ENCODE peak calls at places on chromosomes 13 and 19, in seven cellular contexts. One of them, this sample, is unnamed.

GRCh38 chr19:41334793-41335192 is 18.9 kb downstream of the TGFB1 start:
- DNase-seq in mesothelial cell of epicardium: no peak
- DNase-seq in breast epithelium: no peak
- DNase-seq in fibroblast of lung: no peak
- DNase-seq in nephron progenitor cell: no peak
- DNase-seq in HFFc6: no peak
- DNase-seq in neural crest cell: no peak
- DNase-seq in this sample: no peak

GRCh38 chr19:50723069-50723468 is at the start of gene CLEC11A:
- DNase-seq in neural crest cell: no peak
- DNase-seq in nephron progenitor cell: peak; percentile 40
- DNase-seq in fibroblast of lung: no peak
- DNase-seq in mesothelial cell of epicardium: no peak
- DNase-seq in HFFc6: peak; percentile 83
- DNase-seq in breast epithelium: no peak
- DNase-seq in this sample: no peak

GRCh38 chr19:22616659-22617058 is 17.5 kb upstream of the ZNF492 start:
- DNase-seq in nephron progenitor cell: no peak
- DNase-seq in HFFc6: no peak
- DNase-seq in fibroblast of lung: no peak
- DNase-seq in breast epithelium: no peak
- DNase-seq in mesothelial cell of epicardium: no peak
- DNase-seq in neural crest cell: no peak
- DNase-seq in this sample: no peak

GRCh38 chr19:21166436-21166835 is 24.6 kb downstream of the ZNF431 start:
- DNase-seq in fibroblast of lung: no peak
- DNase-seq in neural crest cell: no peak
- DNase-seq in breast epithelium: no peak
- DNase-seq in HFFc6: no peak
- DNase-seq in nephron progenitor cell: no peak
- DNase-seq in mesothelial cell of epicardium: no peak
- DNase-seq in this sample: no peak

GRCh38 chr13:74929436-74929835 is 552.5 kb downstream of the TBC1D4 start:
- DNase-seq in nephron progenitor cell: no peak
- DNase-seq in neural crest cell: no peak
- DNase-seq in HFFc6: peak; percentile 2
- DNase-seq in breast epithelium: no peak
- DNase-seq in fibroblast of lung: no peak
- DNase-seq in mesothelial cell of epicardium: no peak
- DNase-seq in this sample: no peak

GRCh38 chr13:66212511-66212910 is 1017.6 kb downstream of the PCDH9 start:
- DNase-seq in nephron progenitor cell: no peak
- DNase-seq in HFFc6: no peak
- DNase-seq in fibroblast of lung: no peak
- DNase-seq in mesothelial cell of epicardium: no peak
- DNase-seq in neural crest cell: no peak
- DNase-seq in breast epithelium: no peak
- DNase-seq in this sample: no peak

GRCh38 chr13:59861676-59862075 is 302.1 kb downstream of the DIAPH3 start:
- DNase-seq in HFFc6: no peak
- DNase-seq in fibroblast of lung: no peak
- DNase-seq in mesothelial cell of epicardium: no peak
- DNase-seq in neural crest cell: no peak
- DNase-seq in breast epithelium: no peak
- DNase-seq in nephron progenitor cell: no peak
- DNase-seq in this sample: no peak

GRCh38 chr13:73857106-73857505 is 277.1 kb downstream of the KLF12 start:
- DNase-seq in mesothelial cell of epicardium: no peak
- DNase-seq in fibroblast of lung: no peak
- DNase-seq in HFFc6: no peak
- DNase-seq in nephron progenitor cell: no peak
- DNase-seq in breast epithelium: no peak
- DNase-seq in neural crest cell: no peak
- DNase-seq in this sample: no peak

GRCh38 chr19:35720648-35721047 is 2.8 kb downstream of the KMT2B start:
- DNase-seq in HFFc6: no peak
- DNase-seq in fibroblast of lung: no peak
- DNase-seq in mesothelial cell of epicardium: no peak
- DNase-seq in neural crest cell: no peak
- DNase-seq in breast epithelium: no peak
- DNase-seq in nephron progenitor cell: no peak
- DNase-seq in this sample: no peak

GRCh38 chr19:38049105-38049649 is 142.2 kb downstream of the SIPA1L3 start:
- DNase-seq in neural crest cell: no peak
- DNase-seq in nephron progenitor cell: no peak
- DNase-seq in mesothelial cell of epicardium: no peak
- DNase-seq in breast epithelium: no peak
- DNase-seq in fibroblast of lung: no peak
- DNase-seq in HFFc6: peak; percentile 57
- DNase-seq in this sample: no peak

GRCh38 chr19:35297922-35298321 is 6.0 kb downstream of the MAG start:
- DNase-seq in nephron progenitor cell: no peak
- DNase-seq in fibroblast of lung: no peak
- DNase-seq in HFFc6: no peak
- DNase-seq in neural crest cell: no peak
- DNase-seq in mesothelial cell of epicardium: no peak
- DNase-seq in breast epithelium: no peak
- DNase-seq in this sample: no peak

GRCh38 chr13:24356270-24356669 is 46.9 kb downstream of the C1QTNF9 start:
- DNase-seq in fibroblast of lung: no peak
- DNase-seq in HFFc6: no peak
- DNase-seq in mesothelial cell of epicardium: no peak
- DNase-seq in neural crest cell: no peak
- DNase-seq in breast epithelium: no peak
- DNase-seq in nephron progenitor cell: no peak
- DNase-seq in this sample: no peak

GRCh38 chr13:23811366-23812027 is 77.7 kb downstream of the MIPEP start:
- DNase-seq in HFFc6: no peak
- DNase-seq in breast epithelium: no peak
- DNase-seq in neural crest cell: no peak
- DNase-seq in nephron progenitor cell: no peak
- DNase-seq in fibroblast of lung: no peak
- DNase-seq in mesothelial cell of epicardium: no peak
- DNase-seq in this sample: no peak

GRCh38 chr19:35141627-35142401 is 1.2 kb upstream of the FXYD7 start:
- DNase-seq in breast epithelium: no peak
- DNase-seq in nephron progenitor cell: no peak
- DNase-seq in mesothelial cell of epicardium: no peak
- DNase-seq in neural crest cell: no peak
- DNase-seq in HFFc6: no peak
- DNase-seq in fibroblast of lung: peak; percentile 22
- DNase-seq in this sample: no peak

GRCh38 chr19:49560358-49560900 is 19.9 kb downstream of the NOSIP start:
- DNase-seq in neural crest cell: no peak
- DNase-seq in fibroblast of lung: no peak
- DNase-seq in mesothelial cell of epicardium: no peak
- DNase-seq in nephron progenitor cell: no peak
- DNase-seq in HFFc6: no peak
- DNase-seq in breast epithelium: no peak
- DNase-seq in this sample: no peak

GRCh38 chr19:2503521-2504109 is 27.7 kb downstream of the GADD45B start:
- DNase-seq in nephron progenitor cell: no peak
- DNase-seq in neural crest cell: no peak
- DNase-seq in breast epithelium: peak; percentile 59
- DNase-seq in fibroblast of lung: peak; percentile 85
- DNase-seq in HFFc6: peak; percentile 68
- DNase-seq in mesothelial cell of epicardium: no peak
- DNase-seq in this sample: no peak

GRCh38 chr19:2477141-2477710 is 1.3 kb downstream of the GADD45B start:
- DNase-seq in neural crest cell: no peak
- DNase-seq in breast epithelium: peak; percentile 64
- DNase-seq in nephron progenitor cell: peak; percentile 46
- DNase-seq in fibroblast of lung: peak; percentile 59
- DNase-seq in mesothelial cell of epicardium: no peak
- DNase-seq in HFFc6: peak; percentile 25
- DNase-seq in this sample: no peak

GRCh38 chr13:43676320-43676719 is 110.5 kb downstream of the ENOX1 start:
- DNase-seq in fibroblast of lung: no peak
- DNase-seq in mesothelial cell of epicardium: no peak
- DNase-seq in breast epithelium: no peak
- DNase-seq in nephron progenitor cell: no peak
- DNase-seq in HFFc6: no peak
- DNase-seq in neural crest cell: no peak
- DNase-seq in this sample: no peak

GRCh38 chr13:104737713-104738112 is 1671.5 kb upstream of the SLC10A2 start:
- DNase-seq in fibroblast of lung: peak; percentile 14
- DNase-seq in breast epithelium: no peak
- DNase-seq in mesothelial cell of epicardium: no peak
- DNase-seq in nephron progenitor cell: no peak
- DNase-seq in neural crest cell: no peak
- DNase-seq in HFFc6: no peak
- DNase-seq in this sample: no peak

GRCh38 chr13:60787083-60787482 is 390.1 kb downstream of the TDRD3 start:
- DNase-seq in neural crest cell: no peak
- DNase-seq in fibroblast of lung: no peak
- DNase-seq in mesothelial cell of epicardium: no peak
- DNase-seq in HFFc6: no peak
- DNase-seq in breast epithelium: no peak
- DNase-seq in nephron progenitor cell: no peak
- DNase-seq in this sample: no peak

GRCh38 chr19:47608908-47609879 is at the start of gene BICRA:
- DNase-seq in breast epithelium: peak; percentile 82
- DNase-seq in HFFc6: peak; percentile 63
- DNase-seq in fibroblast of lung: peak; percentile 66
- DNase-seq in neural crest cell: peak; percentile 72
- DNase-seq in mesothelial cell of epicardium: peak; percentile 81
- DNase-seq in nephron progenitor cell: peak; percentile 87
- DNase-seq in this sample: peak; percentile 73

GRCh38 chr13:28611654-28612131 is 47.2 kb upstream of the POMP start:
- DNase-seq in neural crest cell: no peak
- DNase-seq in nephron progenitor cell: no peak
- DNase-seq in breast epithelium: no peak
- DNase-seq in fibroblast of lung: peak; percentile 3
- DNase-seq in mesothelial cell of epicardium: no peak
- DNase-seq in HFFc6: no peak
- DNase-seq in this sample: no peak

GRCh38 chr13:101217086-101217485 is 199.2 kb downstream of the NALCN start:
- DNase-seq in HFFc6: no peak
- DNase-seq in neural crest cell: no peak
- DNase-seq in breast epithelium: no peak
- DNase-seq in mesothelial cell of epicardium: no peak
- DNase-seq in fibroblast of lung: no peak
- DNase-seq in nephron progenitor cell: no peak
- DNase-seq in this sample: no peak

GRCh38 chr19:3617463-3617862 is 9.1 kb downstream of the CACTIN start:
- DNase-seq in breast epithelium: no peak
- DNase-seq in nephron progenitor cell: no peak
- DNase-seq in HFFc6: no peak
- DNase-seq in mesothelial cell of epicardium: no peak
- DNase-seq in neural crest cell: no peak
- DNase-seq in fibroblast of lung: no peak
- DNase-seq in this sample: no peak

GRCh38 chr13:44870456-44870929 is 118.8 kb downstream of the NUFIP1 start:
- DNase-seq in nephron progenitor cell: no peak
- DNase-seq in HFFc6: no peak
- DNase-seq in mesothelial cell of epicardium: no peak
- DNase-seq in breast epithelium: no peak
- DNase-seq in fibroblast of lung: no peak
- DNase-seq in neural crest cell: no peak
- DNase-seq in this sample: no peak
- TF ChIP-seq CTCF in nephron progenitor cell: no peak
- TF ChIP-seq CTCF in HFFc6: no peak
- TF ChIP-seq CTCF in mesothelial cell of epicardium: no peak
- TF ChIP-seq CTCF in breast epithelium: no peak
- TF ChIP-seq CTCF in fibroblast of lung: no peak
- TF ChIP-seq CTCF in neural crest cell: no peak
- TF ChIP-seq CTCF in this sample: no peak

DNA sequence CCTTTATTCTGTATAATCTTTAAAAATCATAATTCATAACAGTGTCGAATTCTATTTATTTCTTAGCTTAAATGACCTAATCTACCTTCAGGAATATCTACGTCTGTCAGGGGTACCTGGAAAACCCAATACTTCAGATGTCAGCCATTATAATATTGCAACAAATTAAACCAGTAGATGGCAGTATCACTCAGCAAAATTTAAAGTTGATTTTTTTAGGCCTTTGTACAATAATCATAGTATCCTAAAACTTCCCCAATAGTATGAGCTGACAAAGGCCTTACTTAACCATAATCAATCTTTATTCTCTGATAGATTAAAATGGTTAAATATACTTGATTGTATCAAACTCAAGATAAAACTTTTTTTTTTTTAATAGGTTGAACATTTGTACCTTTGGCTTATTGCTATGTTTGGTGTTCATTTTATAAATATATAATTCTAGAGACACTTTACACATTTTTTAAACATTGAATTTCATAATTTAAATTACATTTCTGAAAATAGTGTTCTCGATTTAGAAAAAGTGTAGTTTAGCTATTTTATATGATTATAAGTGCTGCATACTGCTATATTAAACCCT is 830.2 kb upstream of the SPRY2 start:
- DNase-seq in mesothelial cell of epicardium: no peak
- DNase-seq in HFFc6: peak; percentile 1
- DNase-seq in nephron progenitor cell: no peak
- DNase-seq in breast epithelium: no peak
- DNase-seq in neural crest cell: no peak
- DNase-seq in fibroblast of lung: peak; percentile 3
- DNase-seq in this sample: no peak
- TF ChIP-seq CTCF in mesothelial cell of epicardium: peak; percentile 71
- TF ChIP-seq CTCF in HFFc6: peak; percentile 85
- TF ChIP-seq CTCF in nephron progenitor cell: peak; percentile 69
- TF ChIP-seq CTCF in breast epithelium: peak; percentile 49
- TF ChIP-seq CTCF in neural crest cell: peak; percentile 89
- TF ChIP-seq CTCF in fibroblast of lung: peak; percentile 19
- TF ChIP-seq CTCF in this sample: peak; percentile 63

GRCh38 chr19:17946965-17947784 is 14.4 kb downstream of the CCDC124 start:
- DNase-seq in HFFc6: no peak
- DNase-seq in neural crest cell: peak; percentile 40
- DNase-seq in nephron progenitor cell: no peak
- DNase-seq in fibroblast of lung: no peak
- DNase-seq in mesothelial cell of epicardium: peak; percentile 57
- DNase-seq in breast epithelium: no peak
- DNase-seq in this sample: no peak
- TF ChIP-seq CTCF in HFFc6: no peak
- TF ChIP-seq CTCF in neural crest cell: peak; percentile 18
- TF ChIP-seq CTCF in nephron progenitor cell: no peak
- TF ChIP-seq CTCF in fibroblast of lung: no peak
- TF ChIP-seq CTCF in mesothelial cell of epicardium: no peak
- TF ChIP-seq CTCF in breast epithelium: no peak
- TF ChIP-seq CTCF in this sample: no peak

DNA sequence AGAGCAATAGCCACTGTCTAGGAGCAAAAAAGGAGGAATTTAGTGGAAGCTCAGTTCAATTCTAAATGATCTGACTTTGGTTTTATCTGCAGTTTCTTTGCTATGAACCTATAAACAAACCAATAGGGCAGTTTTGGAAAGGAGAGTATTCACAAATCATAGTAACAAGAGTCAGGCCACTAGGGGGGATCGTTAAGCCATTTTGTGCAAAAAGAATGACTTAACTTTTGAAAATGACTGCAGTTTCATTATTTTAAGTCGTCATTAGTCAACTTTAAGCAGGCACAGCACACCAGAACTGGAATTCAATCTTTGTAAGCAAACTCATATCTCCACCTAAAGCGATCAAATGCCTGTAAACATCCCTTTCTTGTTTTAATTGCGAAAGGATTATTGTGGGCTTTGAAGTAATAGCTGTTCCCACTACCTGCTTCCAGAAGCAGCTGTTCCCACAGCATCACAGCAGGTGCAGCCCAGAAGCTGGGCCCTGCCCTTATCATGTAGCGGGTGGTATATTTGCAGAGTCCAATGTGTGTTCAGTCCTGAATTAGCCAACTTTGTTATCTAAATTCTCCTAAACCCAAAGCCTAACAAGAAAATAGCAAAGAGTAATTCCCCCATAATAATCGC is 51.5 kb downstream of the SOX21 start:
- DNase-seq in HFFc6: peak; percentile 34
- DNase-seq in breast epithelium: no peak
- DNase-seq in fibroblast of lung: peak; percentile 11
- DNase-seq in nephron progenitor cell: no peak
- DNase-seq in mesothelial cell of epicardium: no peak
- DNase-seq in neural crest cell: peak; percentile 12
- DNase-seq in this sample: no peak
- TF ChIP-seq CTCF in HFFc6: peak; percentile 70
- TF ChIP-seq CTCF in breast epithelium: no peak
- TF ChIP-seq CTCF in fibroblast of lung: peak; percentile 35
- TF ChIP-seq CTCF in nephron progenitor cell: peak; percentile 16
- TF ChIP-seq CTCF in mesothelial cell of epicardium: no peak
- TF ChIP-seq CTCF in neural crest cell: peak; percentile 62
- TF ChIP-seq CTCF in this sample: peak; percentile 25